ENCODE peak calls at places on chromosomes 7 and 10, in five cellular contexts. Y is endothelial cell of umbilical vein, T is HepG2, S is MM.1S, J is DND-41. O is an unnamed sample.

GRCh38 chr10:114917927-114918672 is 19.9 kb upstream of the TRUB1 start:
- DNase-seq in Y (no peak), T (no peak), S (no peak), J (no peak), O (no peak)

GRCh38 chr10:104317195-104318095 is 20.8 kb downstream of the ITPRIP start:
- DNase-seq in Y (no peak), T (no peak), S (no peak), J (no peak), O (peak; percentile 70)

GRCh38 chr7:16564909-16565426 is 38.3 kb downstream of the LRRC72 start:
- DNase-seq in Y (peak; percentile 64), T (peak; percentile 38), S (peak; percentile 61), J (peak; percentile 11), O (peak; percentile 83)

GRCh38 chr7:10973061-10973941 is at the start of gene PHF14:
- DNase-seq in Y (peak; percentile 98), T (peak; percentile 97), S (peak; percentile 98), J (peak; percentile 97), O (peak; percentile 99)

GRCh38 chr7:31192996-31193395 is 140.9 kb downstream of the ADCYAP1R1 start:
- DNase-seq in Y (peak; percentile 36), T (peak; percentile 35), S (no peak), J (peak; percentile 5), O (no peak)

GRCh38 chr10:29392376-29393021 is 103.6 kb downstream of the LYZL1 start:
- DNase-seq in Y (peak; percentile 47), T (peak; percentile 54), S (no peak), J (peak; percentile 53), O (peak; percentile 67)

GRCh38 chr7:19400771-19401254 is 255.6 kb upstream of the FERD3L start:
- DNase-seq in Y (no peak), T (no peak), S (no peak), J (no peak), O (no peak)

GRCh38 chr7:99393363-99394187 is 14.8 kb downstream of the PDAP1 start:
- DNase-seq in Y (no peak), T (no peak), S (no peak), J (no peak), O (no peak)

GRCh38 chr10:21317902-21318301 is 207.6 kb downstream of the SKIDA1 start:
- DNase-seq in Y (no peak), T (no peak), S (no peak), J (no peak), O (no peak)

GRCh38 chr7:134016942-134017303 is 110.2 kb upstream of the LRGUK start:
- DNase-seq in Y (no peak), T (no peak), S (no peak), J (no peak), O (no peak)

GRCh38 chr10:73906524-73907447 is 4.1 kb upstream of the PLAU start:
- DNase-seq in Y (peak; percentile 87), T (peak; percentile 64), S (no peak), J (no peak), O (no peak)

GRCh38 chr10:21171197-21171935 is 274.3 kb upstream of the NEBL start:
- DNase-seq in Y (no peak), T (no peak), S (no peak), J (no peak), O (no peak)

GRCh38 chr10:95242581-95243317 is 48.1 kb downstream of the PDLIM1 start:
- DNase-seq in Y (peak; percentile 41), T (peak; percentile 45), S (peak; percentile 35), J (peak; percentile 19), O (peak; percentile 59)

GRCh38 chr7:139108256-139109187 is 998 bp downstream of the ZC3HAV1 start:
- DNase-seq in Y (peak; percentile 40), T (no peak), S (peak; percentile 46), J (peak; percentile 51), O (peak; percentile 79)

GRCh38 chr10:7484456-7485266 is 73.8 kb upstream of the SFMBT2 start:
- DNase-seq in Y (no peak), T (no peak), S (peak; percentile 88), J (peak; percentile 87), O (peak; percentile 95)

GRCh38 chr7:132140341-132140740 is 435.9 kb downstream of the PLXNA4 start:
- DNase-seq in Y (no peak), T (no peak), S (no peak), J (no peak), O (no peak)

GRCh38 chr7:84219310-84219709 is 24.7 kb upstream of the SEMA3A start:
- DNase-seq in Y (no peak), T (no peak), S (no peak), J (no peak), O (no peak)

GRCh38 chr10:131921191-131921590 is 20.4 kb downstream of the PPP2R2D start:
- DNase-seq in Y (no peak), T (no peak), S (no peak), J (no peak), O (no peak)

GRCh38 chr7:30674876-30675275 is 7.4 kb downstream of the CRHR2 start:
- DNase-seq in Y (no peak), T (no peak), S (no peak), J (no peak), O (no peak)

GRCh38 chr7:73841689-73842247 is 548 bp downstream of the METTL27 start:
- DNase-seq in Y (no peak), T (no peak), S (no peak), J (no peak), O (no peak)

GRCh38 chr10:103145860-103146466 is 47.1 kb downstream of the NT5C2 start:
- DNase-seq in Y (peak; percentile 91), T (peak; percentile 42), S (no peak), J (no peak), O (no peak)

GRCh38 chr10:99681553-99681952 is 22.2 kb downstream of the ENTPD7 start:
- DNase-seq in Y (no peak), T (no peak), S (no peak), J (no peak), O (no peak)

GRCh38 chr10:100020161-100020882 is 10.6 kb upstream of the DNMBP start:
- DNase-seq in Y (no peak), T (peak; percentile 81), S (peak; percentile 48), J (no peak), O (peak; percentile 79)

GRCh38 chr7:100396421-100396982 is 23.2 kb downstream of the PILRA start:
- DNase-seq in Y (no peak), T (no peak), S (peak; percentile 87), J (peak; percentile 46), O (peak; percentile 66)
- H3K4me3 ChIP-seq in Y (no peak overlapping the region), T (no peak overlapping the region), S (no peak overlapping the region), J (no peak overlapping the region), O (peak overlapping the region; percentile 14)

GRCh38 chr10:123665371-123666286 is 526 bp upstream of the GPR26 start:
- DNase-seq in Y (no peak), T (no peak), S (no peak), J (no peak), O (no peak)
- H3K4me2 ChIP-seq in Y (no peak overlapping the region), T (no peak overlapping the region), S (no peak overlapping the region), J (no peak overlapping the region), O (no peak overlapping the region)

GRCh38 chr7:2708547-2709310 is 20.7 kb downstream of the AMZ1 start:
- DNase-seq in Y (no peak), T (no peak), S (no peak), J (no peak), O (peak; percentile 19)

GRCh38 chr7:2710901-2711551 is 23.0 kb downstream of the AMZ1 start:
- DNase-seq in Y (no peak), T (no peak), S (peak; percentile 89), J (peak; percentile 84), O (no peak)

GRCh38 chr7:2711895-2712675 is 24.1 kb downstream of the AMZ1 start:
- DNase-seq in Y (no peak), T (no peak), S (no peak), J (no peak), O (peak; percentile 22)

GRCh38 chr7:2709553-2710165 is 21.7 kb downstream of the AMZ1 start:
- DNase-seq in Y (peak; percentile 54), T (peak; percentile 60), S (peak; percentile 94), J (peak; percentile 78), O (peak; percentile 91)

DNA sequence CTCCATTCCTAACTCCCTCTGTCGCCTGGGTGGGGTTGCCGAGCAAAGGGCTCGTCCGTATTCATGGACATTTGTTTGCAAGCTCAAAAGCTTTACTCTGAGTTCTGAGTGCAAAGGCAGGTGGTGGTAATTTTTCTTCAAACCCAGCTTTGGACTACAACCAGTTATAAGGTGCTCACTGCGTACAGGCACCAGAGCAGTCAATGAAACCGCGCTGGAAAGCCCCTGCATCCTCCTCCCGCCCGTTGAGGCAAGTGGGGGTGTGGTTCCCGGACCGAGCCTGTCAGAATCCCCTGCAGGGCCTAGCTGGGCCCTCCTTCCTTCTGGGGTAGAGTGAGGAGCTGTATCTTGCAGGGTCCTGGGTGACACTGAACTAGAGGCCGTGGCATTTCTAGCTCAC is 22.3 kb downstream of the AMZ1 start:
- DNase-seq in Y (no peak), T (no peak), S (peak; percentile 87), J (peak; percentile 37), O (peak; percentile 35)
- H3K4me3 ChIP-seq in Y (no peak overlapping the region), T (peak overlapping the region; percentile 17), S (peak overlapping the region; percentile 64), J (no peak overlapping the region), O (peak overlapping the region; percentile 29)

GRCh38 chr7:2074694-2075093 is 158.1 kb downstream of the MAD1L1 start:
- DNase-seq in Y (no peak), T (no peak), S (no peak), J (peak; percentile 65), O (no peak)

GRCh38 chr7:2078899-2079298 is 153.8 kb downstream of the MAD1L1 start:
- DNase-seq in Y (no peak), T (no peak), S (no peak), J (no peak), O (no peak)

GRCh38 chr7:2079332-2080068 is 153.2 kb downstream of the MAD1L1 start:
- DNase-seq in Y (no peak), T (no peak), S (no peak), J (no peak), O (no peak)

GRCh38 chr7:2075811-2076210 is 156.9 kb downstream of the MAD1L1 start:
- DNase-seq in Y (no peak), T (no peak), S (no peak), J (no peak), O (no peak)

GRCh38 chr7:2076649-2077064 is 156.1 kb downstream of the MAD1L1 start:
- DNase-seq in Y (no peak), T (no peak), S (no peak), J (no peak), O (no peak)
- H3K4me2 ChIP-seq in Y (no peak overlapping the region), T (no peak overlapping the region), S (no peak overlapping the region), J (no peak overlapping the region), O (no peak overlapping the region)

DNA sequence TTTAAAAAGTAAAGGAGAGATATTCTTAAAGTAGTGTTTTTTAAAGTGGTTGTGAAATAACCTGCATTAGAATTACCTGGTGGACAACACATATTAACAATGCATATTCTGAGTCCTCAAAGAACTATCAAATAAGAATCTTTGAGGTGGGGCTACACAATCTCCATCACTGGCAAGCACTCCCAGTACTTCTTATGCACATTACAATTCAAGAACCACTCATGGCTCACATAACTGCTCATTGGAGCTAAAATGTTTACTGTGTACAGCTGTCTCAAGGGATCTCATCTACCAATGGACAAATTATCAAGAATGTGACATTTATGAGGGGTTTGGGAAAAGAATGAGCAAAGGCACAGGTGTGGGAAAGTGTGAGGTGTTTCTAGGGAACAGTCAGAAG is 692.0 kb downstream of the PHTF2 start:
- DNase-seq in Y (no peak), T (no peak), S (peak; percentile 42), J (no peak), O (no peak)
- H3K4me3 ChIP-seq in Y (no peak overlapping the region), T (no peak overlapping the region), S (peak overlapping the region; percentile 67), J (no peak overlapping the region), O (no peak overlapping the region)

DNA sequence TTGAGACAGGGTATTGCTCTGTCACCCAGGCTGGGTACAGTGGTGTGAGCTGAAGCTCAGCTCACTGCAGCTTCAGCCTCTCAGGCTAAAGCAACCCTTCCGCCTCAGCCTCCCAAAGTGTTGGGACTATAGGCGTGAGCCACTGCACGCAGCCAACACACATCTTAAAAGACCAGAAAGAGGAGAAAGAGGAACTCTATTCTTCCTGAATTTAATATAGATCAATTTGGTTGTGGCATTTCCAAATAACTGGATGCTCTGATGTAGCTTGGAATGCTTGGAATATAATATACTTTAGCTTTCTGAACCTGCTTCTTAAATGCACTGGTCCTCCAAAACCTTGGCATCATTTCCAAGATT is 1.1 kb upstream of the ADAMTS14 start:
- DNase-seq in Y (no peak), T (no peak), S (no peak), J (no peak), O (no peak)
- H3K4me2 ChIP-seq in Y (no peak overlapping the region), T (no peak overlapping the region), S (no peak overlapping the region), J (no peak overlapping the region), O (no peak overlapping the region)

O was measured in Karpas-422.